ENCODE peak calls at places on chromosomes 16 and 17, in six cellular contexts. C is stromal cell of bone marrow, N is H4, F is germinal center, D is endothelial cell, V is cardiac muscle cell. L is an unnamed sample.

GRCh38 chr17:74431568-74432483 is at the start of gene GPRC5C:
- DNase-seq in C (no peak), N (peak), V (peak), F (peak), D (peak), L (no peak)

GRCh38 chr17:79566251-79566955 is 44.4 kb downstream of the RBFOX3 start:
- DNase-seq in V (no peak), N (no peak), D (no peak), F (no peak), C (no peak), L (no peak)

GRCh38 chr17:76262732-76263344 is 2.3 kb upstream of the UBALD2 start:
- DNase-seq in F (peak), N (no peak), D (no peak), C (no peak), V (no peak), L (no peak)

GRCh38 chr16:49592507-49593422 is 219.2 kb downstream of the C16orf78 start:
- DNase-seq in C (no peak), N (no peak), F (peak), V (peak), D (peak), L (no peak)

GRCh38 chr16:66844009-66844341 is 239 bp upstream of the CA7 start:
- DNase-seq in D (no peak), F (no peak), V (no peak), N (no peak), C (no peak), L (no peak)

GRCh38 chr17:14150604-14151003 is 81.3 kb downstream of the COX10 start:
- DNase-seq in C (no peak), F (no peak), V (no peak), D (no peak), N (no peak), L (no peak)

GRCh38 chr16:87789437-87790277 is 23.9 kb upstream of the KLHDC4 start:
- DNase-seq in F (no peak), D (no peak), C (peak), N (peak), V (no peak), L (no peak)

GRCh38 chr16:22352726-22353125 is 21.7 kb downstream of the CDR2 start:
- DNase-seq in D (no peak), V (no peak), F (no peak), C (no peak), N (no peak), L (no peak)

GRCh38 chr16:15783985-15784384 is 72.8 kb downstream of the MYH11 start:
- DNase-seq in F (no peak), V (no peak), C (no peak), D (no peak), N (no peak), L (no peak)

GRCh38 chr17:28112199-28112995 is 69.9 kb downstream of the NLK start:
- DNase-seq in C (no peak), D (no peak), F (no peak), N (no peak), V (no peak), L (no peak)

GRCh38 chr17:78883533-78884131 is 19.4 kb downstream of the CEP295NL start:
- DNase-seq in V (peak), D (peak), F (no peak), N (peak), C (peak), L (peak)

GRCh38 chr16:70481929-70482536 is 27.6 kb downstream of the FCSK start:
- DNase-seq in V (no peak), D (no peak), F (no peak), N (no peak), C (peak), L (no peak)

GRCh38 chr16:50313596-50314483 is 47.5 kb downstream of the ADCY7 start:
- DNase-seq in N (no peak), D (no peak), F (no peak), C (no peak), V (no peak), L (no peak)

GRCh38 chr17:44909681-44910144 is 5.6 kb downstream of the GFAP start:
- DNase-seq in F (no peak), D (no peak), C (peak), N (peak), V (no peak), L (no peak)

GRCh38 chr17:74119049-74119580 is 84.4 kb upstream of the RPL38 start:
- DNase-seq in N (no peak), F (no peak), V (no peak), D (no peak), C (no peak), L (no peak)

GRCh38 chr16:7086842-7087616 is 245.6 kb upstream of the RBFOX1 start:
- DNase-seq in C (no peak), F (no peak), D (peak), V (peak), N (peak), L (no peak)

GRCh38 chr17:32882734-32883133 is 5.8 kb upstream of the MYO1D start:
- DNase-seq in V (no peak), F (no peak), N (no peak), C (no peak), D (no peak), L (no peak)

GRCh38 chr17:40714473-40714872 is 10.9 kb upstream of the KRT24 start:
- DNase-seq in N (no peak), F (no peak), D (no peak), V (no peak), C (no peak), L (no peak)

GRCh38 chr16:3999890-4000325 is 116.3 kb downstream of the ADCY9 start:
- DNase-seq in F (no peak), D (no peak), V (no peak), N (no peak), C (no peak), L (no peak)

GRCh38 chr16:86261379-86261778 is 248.9 kb upstream of the FOXF1 start:
- DNase-seq in D (no peak), C (no peak), F (no peak), N (peak), V (no peak), L (no peak)

GRCh38 chr17:66675273-66675990 is 159.5 kb upstream of the CACNG5 start:
- DNase-seq in D (no peak), V (peak), C (no peak), F (no peak), N (no peak), L (no peak)

GRCh38 chr17:951388-952132 is 28.0 kb downstream of the NXN start:
- DNase-seq in C (no peak), D (peak), F (no peak), N (peak), V (peak), L (peak)

GRCh38 chr17:67492251-67492740 is 115.2 kb downstream of the PITPNC1 start:
- DNase-seq in C (no peak), D (no peak), F (no peak), V (no peak), N (no peak), L (no peak)

GRCh38 chr17:17152385-17152784 is 53.7 kb downstream of the PLD6 start:
- DNase-seq in N (peak), V (no peak), F (no peak), D (no peak), C (no peak), L (no peak)

GRCh38 chr16:85366031-85366763 is 246.9 kb upstream of the GSE1 start:
- DNase-seq in F (no peak), N (no peak), V (peak), D (no peak), C (no peak), L (no peak)

GRCh38 chr17:7745748-7746470 is 28.4 kb downstream of the DNAH2 start:
- DNase-seq in C (peak), F (no peak), V (no peak), N (peak), D (peak), L (peak)

GRCh38 chr16:56614549-56614991 is 6.2 kb downstream of the MT2A start:
- DNase-seq in V (no peak), D (no peak), N (no peak), C (no peak), F (no peak), L (peak)

GRCh38 chr17:65592131-65592965 is 30.9 kb upstream of the AXIN2 start:
- DNase-seq in C (no peak), V (no peak), D (no peak), F (no peak), N (no peak), L (no peak)

GRCh38 chr17:79123988-79124387 is 49.4 kb downstream of the ENGASE start:
- DNase-seq in D (no peak), C (no peak), N (no peak), V (no peak), F (no peak), L (no peak)

GRCh38 chr17:50708050-50709000 is 611 bp upstream of the ANKRD40 start:
- DNase-seq in F (no peak), N (no peak), C (no peak), V (no peak), D (no peak), L (no peak)

GRCh38 chr17:78665952-78666920 is 89.0 kb upstream of the DNAH17 start:
- DNase-seq in N (no peak), D (peak), F (peak), V (peak), C (no peak), L (no peak)